ENCODE peak calls at places on chromosomes 1 and 21, in nine cellular contexts. R is NCI-H460; K is NCI-H2107; L is mucosa of gallbladder; B is activated CD4-positive, alpha-beta T cell treated with anti-CD3 and anti-CD28 coated beads for 36 hours; Y is NCI-H524 treated with DMSO at 0.1 percent for 48 hours; S is substantia nigra; H is bronchial epithelial cell; I is CD4-positive, CD25-positive, alpha-beta regulatory T cell. O is an unnamed sample.

GRCh38 chr1:74505133-74505532 is 7.3 kb downstream of the LRRC53 start:
- DNase-seq in R (no peak), K (no peak), H (no peak), B (no peak), Y (no peak), S (peak; percentile 4), L (no peak), I (no peak), O (no peak)

GRCh38 chr1:211536606-211537005 is 42.4 kb downstream of the SLC30A1 start:
- DNase-seq in L (no peak), S (no peak), Y (no peak), R (no peak), B (no peak), H (no peak), K (no peak), I (no peak), O (no peak)

GRCh38 chr1:12125422-12126355 is 41.1 kb upstream of the TNFRSF1B start:
- DNase-seq in Y (no peak), K (no peak), B (no peak), I (peak; percentile 34), R (no peak), H (no peak), S (no peak), L (no peak), O (no peak)

GRCh38 chr1:174753131-174753530 is 246.6 kb upstream of the CACYBP start:
- DNase-seq in Y (no peak), H (no peak), I (peak; percentile 18), B (no peak), K (no peak), L (no peak), S (no peak), R (no peak), O (no peak)

GRCh38 chr21:34201001-34201400 is 127.6 kb downstream of the MRPS6 start:
- DNase-seq in S (no peak), H (no peak), L (no peak), I (no peak), Y (no peak), B (no peak), R (no peak), K (no peak), O (no peak)

GRCh38 chr1:38558476-38559179 is 300.9 kb downstream of the RRAGC start:
- DNase-seq in L (no peak), K (no peak), Y (no peak), B (peak; percentile 21), R (no peak), H (no peak), I (no peak), S (no peak), O (no peak)

GRCh38 chr1:244207042-244207934 is 156.2 kb downstream of the ZBTB18 start:
- DNase-seq in B (no peak), K (no peak), I (no peak), R (no peak), H (no peak), L (no peak), Y (no peak), S (no peak), O (no peak)

GRCh38 chr1:208209286-208209685 is 34.9 kb downstream of the PLXNA2 start:
- DNase-seq in L (no peak), K (no peak), B (no peak), R (no peak), H (peak; percentile 77), Y (peak; percentile 88), S (no peak), I (no peak), O (no peak)

GRCh38 chr1:168613689-168614655 is 37.6 kb downstream of the XCL1 start:
- DNase-seq in K (no peak), I (no peak), S (no peak), L (no peak), Y (peak; percentile 18), H (no peak), B (no peak), R (no peak), O (no peak)

GRCh38 chr1:86779308-86780191 is 75.2 kb downstream of the SH3GLB1 start:
- DNase-seq in K (peak; percentile 73), R (no peak), B (no peak), I (no peak), S (no peak), L (no peak), Y (no peak), H (peak; percentile 86), O (no peak)

GRCh38 chr1:241551759-241552638 is 19.8 kb downstream of the KMO start:
- DNase-seq in S (no peak), I (peak; percentile 77), B (peak; percentile 75), H (no peak), K (no peak), L (peak; percentile 38), Y (no peak), R (no peak), O (no peak)

GRCh38 chr1:167022384-167022783 is 33.3 kb downstream of the MAEL start:
- DNase-seq in S (no peak), R (no peak), K (no peak), Y (no peak), L (no peak), B (no peak), H (no peak), I (no peak), O (no peak)

GRCh38 chr1:38741341-38741740 is 118.2 kb downstream of the RRAGC start:
- DNase-seq in Y (no peak), B (no peak), R (no peak), S (no peak), H (no peak), I (no peak), L (no peak), K (no peak), O (no peak)

GRCh38 chr1:206705187-206705586 is 20.5 kb downstream of the MAPKAPK2 start:
- DNase-seq in I (no peak), K (peak; percentile 84), B (no peak), R (no peak), Y (peak; percentile 74), S (peak; percentile 48), L (no peak), H (peak; percentile 61), O (no peak)

GRCh38 chr1:6260433-6260934 is 414 bp downstream of the GPR153 start:
- DNase-seq in R (no peak), Y (no peak), K (no peak), L (no peak), H (no peak), B (peak; percentile 42), I (no peak), S (no peak), O (no peak)

GRCh38 chr1:17423781-17424245 is 15.7 kb downstream of the RCC2 start:
- DNase-seq in I (no peak), H (no peak), K (no peak), L (peak; percentile 34), B (no peak), S (no peak), Y (no peak), R (no peak), O (no peak)

GRCh38 chr21:43331111-43331961 is 95.6 kb downstream of the SIK1 start:
- DNase-seq in K (no peak), L (no peak), R (no peak), B (no peak), I (no peak), Y (no peak), S (no peak), H (no peak), O (no peak)

GRCh38 chr1:218377143-218377660 is 32.1 kb downstream of the TGFB2 start:
- DNase-seq in L (no peak), B (peak; percentile 77), S (no peak), R (peak; percentile 95), Y (no peak), H (peak; percentile 97), I (peak; percentile 61), K (no peak), O (peak; percentile 7)

GRCh38 chr1:81666586-81666985 is 134.1 kb upstream of the ADGRL2 start:
- DNase-seq in R (no peak), S (no peak), B (no peak), L (no peak), I (no peak), Y (no peak), K (no peak), H (no peak), O (no peak)

GRCh38 chr1:221944247-221944870 is 202.5 kb upstream of the DUSP10 start:
- DNase-seq in B (no peak), I (no peak), H (no peak), R (no peak), K (no peak), S (no peak), L (no peak), Y (no peak), O (no peak)

GRCh38 chr1:114229368-114229767 is 75.7 kb upstream of the SYT6 start:
- DNase-seq in S (no peak), L (no peak), K (no peak), H (no peak), I (no peak), Y (no peak), R (no peak), B (no peak), O (no peak)

GRCh38 chr1:61641578-61642336 is 83.2 kb downstream of the TM2D1 start:
- DNase-seq in I (peak; percentile 60), L (peak; percentile 77), Y (no peak), S (peak; percentile 65), R (peak; percentile 54), H (peak; percentile 49), K (no peak), B (peak; percentile 83), O (peak; percentile 24)